ENCODE peak calls at places on chromosomes 7 and 10, in four cellular contexts. One of them, this sample, is unnamed.

GRCh38 chr7:26199301-26200112 is 1.0 kb downstream of the HNRNPA2B1 start:
- DNase-seq in right lobe of liver: peak
- DNase-seq in GM19239: no peak
- DNase-seq in activated T-cell treated with anti-CD3 and anti-CD28 coated beads, Interleukin-2, amount 50 U/mL, for 72 hours: peak
- DNase-seq in this sample: peak

GRCh38 chr7:143384741-143385631 is 3.8 kb downstream of the ZYX start:
- DNase-seq in GM19239: no peak
- DNase-seq in right lobe of liver: no peak
- DNase-seq in activated T-cell treated with anti-CD3 and anti-CD28 coated beads, Interleukin-2, amount 50 U/mL, for 72 hours: no peak
- DNase-seq in this sample: no peak

GRCh38 chr10:33703897-33704825 is 369.7 kb upstream of the NRP1 start:
- DNase-seq in GM19239: no peak
- DNase-seq in right lobe of liver: no peak
- DNase-seq in activated T-cell treated with anti-CD3 and anti-CD28 coated beads, Interleukin-2, amount 50 U/mL, for 72 hours: no peak
- DNase-seq in this sample: no peak

GRCh38 chr7:18320971-18321567 is 174.5 kb upstream of the HDAC9 start:
- DNase-seq in GM19239: peak
- DNase-seq in activated T-cell treated with anti-CD3 and anti-CD28 coated beads, Interleukin-2, amount 50 U/mL, for 72 hours: peak
- DNase-seq in right lobe of liver: no peak
- DNase-seq in this sample: no peak

GRCh38 chr10:117216611-117217195 is 19.4 kb downstream of the KCNK18 start:
- DNase-seq in activated T-cell treated with anti-CD3 and anti-CD28 coated beads, Interleukin-2, amount 50 U/mL, for 72 hours: peak
- DNase-seq in right lobe of liver: peak
- DNase-seq in GM19239: peak
- DNase-seq in this sample: peak

GRCh38 chr10:64529003-64529350 is 1007.8 kb downstream of the REEP3 start:
- DNase-seq in GM19239: no peak
- DNase-seq in right lobe of liver: no peak
- DNase-seq in activated T-cell treated with anti-CD3 and anti-CD28 coated beads, Interleukin-2, amount 50 U/mL, for 72 hours: no peak
- DNase-seq in this sample: no peak

GRCh38 chr7:133529861-133530260 is 277.0 kb downstream of the EXOC4 start:
- DNase-seq in activated T-cell treated with anti-CD3 and anti-CD28 coated beads, Interleukin-2, amount 50 U/mL, for 72 hours: no peak
- DNase-seq in GM19239: no peak
- DNase-seq in right lobe of liver: no peak
- DNase-seq in this sample: no peak

GRCh38 chr10:79417266-79417665 is 28.2 kb downstream of the ZCCHC24 start:
- DNase-seq in GM19239: no peak
- DNase-seq in right lobe of liver: no peak
- DNase-seq in activated T-cell treated with anti-CD3 and anti-CD28 coated beads, Interleukin-2, amount 50 U/mL, for 72 hours: no peak
- DNase-seq in this sample: no peak

GRCh38 chr7:135659159-135659837 is 3.0 kb upstream of the STMP1 start:
- DNase-seq in right lobe of liver: no peak
- DNase-seq in GM19239: no peak
- DNase-seq in activated T-cell treated with anti-CD3 and anti-CD28 coated beads, Interleukin-2, amount 50 U/mL, for 72 hours: no peak
- DNase-seq in this sample: no peak

GRCh38 chr10:101233863-101234262 is 4.6 kb upstream of the LBX1 start:
- DNase-seq in GM19239: no peak
- DNase-seq in activated T-cell treated with anti-CD3 and anti-CD28 coated beads, Interleukin-2, amount 50 U/mL, for 72 hours: no peak
- DNase-seq in right lobe of liver: no peak
- DNase-seq in this sample: no peak

GRCh38 chr10:90602815-90603600 is 254.8 kb downstream of the HTR7 start:
- DNase-seq in right lobe of liver: no peak
- DNase-seq in activated T-cell treated with anti-CD3 and anti-CD28 coated beads, Interleukin-2, amount 50 U/mL, for 72 hours: no peak
- DNase-seq in GM19239: no peak
- DNase-seq in this sample: no peak

GRCh38 chr7:124566576-124566975 is 199.0 kb downstream of the GPR37 start:
- DNase-seq in activated T-cell treated with anti-CD3 and anti-CD28 coated beads, Interleukin-2, amount 50 U/mL, for 72 hours: no peak
- DNase-seq in GM19239: no peak
- DNase-seq in right lobe of liver: no peak
- DNase-seq in this sample: peak

GRCh38 chr7:49443515-49443914 is 329.9 kb upstream of the VWC2 start:
- DNase-seq in activated T-cell treated with anti-CD3 and anti-CD28 coated beads, Interleukin-2, amount 50 U/mL, for 72 hours: no peak
- DNase-seq in right lobe of liver: no peak
- DNase-seq in GM19239: no peak
- DNase-seq in this sample: no peak

GRCh38 chr10:10774416-10774815 is 243.3 kb upstream of the CELF2 start:
- DNase-seq in activated T-cell treated with anti-CD3 and anti-CD28 coated beads, Interleukin-2, amount 50 U/mL, for 72 hours: no peak
- DNase-seq in right lobe of liver: no peak
- DNase-seq in GM19239: no peak
- DNase-seq in this sample: no peak

GRCh38 chr7:22343071-22343470 is 13.9 kb downstream of the RAPGEF5 start:
- DNase-seq in right lobe of liver: no peak
- DNase-seq in GM19239: no peak
- DNase-seq in activated T-cell treated with anti-CD3 and anti-CD28 coated beads, Interleukin-2, amount 50 U/mL, for 72 hours: no peak
- DNase-seq in this sample: no peak

GRCh38 chr7:32142649-32143048 is 72.4 kb upstream of the PDE1C start:
- DNase-seq in activated T-cell treated with anti-CD3 and anti-CD28 coated beads, Interleukin-2, amount 50 U/mL, for 72 hours: no peak
- DNase-seq in right lobe of liver: no peak
- DNase-seq in GM19239: no peak
- DNase-seq in this sample: no peak

GRCh38 chr7:107450970-107451369 is 18.9 kb upstream of the GPR22 start:
- DNase-seq in GM19239: no peak
- DNase-seq in activated T-cell treated with anti-CD3 and anti-CD28 coated beads, Interleukin-2, amount 50 U/mL, for 72 hours: no peak
- DNase-seq in right lobe of liver: no peak
- DNase-seq in this sample: no peak

GRCh38 chr7:95473276-95473985 is 12.3 kb upstream of the ASB4 start:
- DNase-seq in right lobe of liver: no peak
- DNase-seq in activated T-cell treated with anti-CD3 and anti-CD28 coated beads, Interleukin-2, amount 50 U/mL, for 72 hours: no peak
- DNase-seq in GM19239: no peak
- DNase-seq in this sample: no peak

GRCh38 chr10:18144928-18145327 is 4.7 kb downstream of the CACNB2 start:
- DNase-seq in GM19239: no peak
- DNase-seq in activated T-cell treated with anti-CD3 and anti-CD28 coated beads, Interleukin-2, amount 50 U/mL, for 72 hours: no peak
- DNase-seq in right lobe of liver: no peak
- DNase-seq in this sample: peak

GRCh38 chr10:112752268-112752667 is 197.8 kb upstream of the TCF7L2 start:
- DNase-seq in GM19239: no peak
- DNase-seq in right lobe of liver: no peak
- DNase-seq in activated T-cell treated with anti-CD3 and anti-CD28 coated beads, Interleukin-2, amount 50 U/mL, for 72 hours: no peak
- DNase-seq in this sample: no peak

GRCh38 chr10:88831709-88832108 is 19.9 kb downstream of the ANKRD22 start:
- DNase-seq in right lobe of liver: no peak
- DNase-seq in activated T-cell treated with anti-CD3 and anti-CD28 coated beads, Interleukin-2, amount 50 U/mL, for 72 hours: peak
- DNase-seq in GM19239: no peak
- DNase-seq in this sample: no peak

GRCh38 chr10:132311338-132311939 is 3.7 kb upstream of the STK32C start:
- DNase-seq in right lobe of liver: peak
- DNase-seq in GM19239: no peak
- DNase-seq in activated T-cell treated with anti-CD3 and anti-CD28 coated beads, Interleukin-2, amount 50 U/mL, for 72 hours: no peak
- DNase-seq in this sample: peak

GRCh38 chr7:96949766-96950165 is 55.6 kb upstream of the DLX6 start:
- DNase-seq in activated T-cell treated with anti-CD3 and anti-CD28 coated beads, Interleukin-2, amount 50 U/mL, for 72 hours: no peak
- DNase-seq in GM19239: no peak
- DNase-seq in right lobe of liver: peak
- DNase-seq in this sample: no peak

GRCh38 chr10:125057158-125058001 is 103.0 kb downstream of the CTBP2 start:
- DNase-seq in right lobe of liver: no peak
- DNase-seq in GM19239: no peak
- DNase-seq in activated T-cell treated with anti-CD3 and anti-CD28 coated beads, Interleukin-2, amount 50 U/mL, for 72 hours: no peak
- DNase-seq in this sample: peak

GRCh38 chr7:2477447-2478386 is 1.5 kb upstream of the GRIFIN start:
- DNase-seq in GM19239: peak
- DNase-seq in right lobe of liver: no peak
- DNase-seq in activated T-cell treated with anti-CD3 and anti-CD28 coated beads, Interleukin-2, amount 50 U/mL, for 72 hours: peak
- DNase-seq in this sample: peak

GRCh38 chr10:15370741-15371701 is at the start of gene FAM171A1:
- DNase-seq in activated T-cell treated with anti-CD3 and anti-CD28 coated beads, Interleukin-2, amount 50 U/mL, for 72 hours: peak
- DNase-seq in right lobe of liver: peak
- DNase-seq in GM19239: peak
- DNase-seq in this sample: peak

GRCh38 chr7:86469680-86470295 is 173.9 kb upstream of the GRM3 start:
- DNase-seq in GM19239: peak
- DNase-seq in activated T-cell treated with anti-CD3 and anti-CD28 coated beads, Interleukin-2, amount 50 U/mL, for 72 hours: peak
- DNase-seq in right lobe of liver: peak
- DNase-seq in this sample: peak

GRCh38 chr7:75534727-75535307 is 42.7 kb downstream of the SPDYE5 start:
- DNase-seq in right lobe of liver: no peak
- DNase-seq in GM19239: peak
- DNase-seq in activated T-cell treated with anti-CD3 and anti-CD28 coated beads, Interleukin-2, amount 50 U/mL, for 72 hours: no peak
- DNase-seq in this sample: no peak

GRCh38 chr10:117217196-117217761 is 20.0 kb downstream of the KCNK18 start:
- DNase-seq in GM19239: no peak
- DNase-seq in activated T-cell treated with anti-CD3 and anti-CD28 coated beads, Interleukin-2, amount 50 U/mL, for 72 hours: no peak
- DNase-seq in right lobe of liver: peak
- DNase-seq in this sample: no peak

GRCh38 chr7:106563466-106564150 is 97.3 kb downstream of the CCDC71L start:
- DNase-seq in right lobe of liver: no peak
- DNase-seq in GM19239: no peak
- DNase-seq in activated T-cell treated with anti-CD3 and anti-CD28 coated beads, Interleukin-2, amount 50 U/mL, for 72 hours: no peak
- DNase-seq in this sample: no peak